ENCODE peak calls at places on chromosome 13, in eight cellular contexts. M is HEK293T; H is HTR-8/SVneo; F is Calu3; W is activated CD4-positive, alpha-beta T cell treated with anti-CD3 and anti-CD28 coated beads for 48 hours; C is EL; T is NCI-H1105; U is Right ventricle myocardium superior. L is an unnamed sample.

GRCh38 chr13:80144493-80144892 is 196.4 kb downstream of the SPRY2 start:
- DNase-seq in T (no peak), U (no peak), W (no peak), H (no peak), M (no peak), F (no peak), C (no peak), L (no peak)

GRCh38 chr13:98787173-98787572 is 34.7 kb upstream of the SLC15A1 start:
- DNase-seq in U (no peak), W (no peak), F (no peak), C (no peak), M (no peak), H (no peak), T (no peak), L (no peak)

GRCh38 chr13:50957620-50958019 is 48.0 kb downstream of the RNASEH2B start:
- DNase-seq in W (no peak), T (no peak), U (no peak), M (no peak), C (no peak), F (no peak), H (no peak), L (no peak)

GRCh38 chr13:46491641-46492040 is 61.3 kb upstream of the LRCH1 start:
- DNase-seq in F (no peak), U (no peak), C (no peak), T (no peak), M (no peak), H (no peak), W (no peak), L (no peak)

GRCh38 chr13:108176685-108177274 is 38.6 kb downstream of the LIG4 start:
- DNase-seq in T (no peak), U (no peak), F (peak), H (no peak), W (peak), C (peak), M (peak), L (peak)

GRCh38 chr13:70173236-70173959 is 65.1 kb upstream of the KLHL1 start:
- DNase-seq in F (no peak), U (no peak), W (no peak), H (no peak), T (peak), M (no peak), C (no peak), L (no peak)

GRCh38 chr13:78787189-78787588 is 128.2 kb upstream of the OBI1 start:
- DNase-seq in T (no peak), W (no peak), M (no peak), F (no peak), U (no peak), C (no peak), H (no peak), L (no peak)

GRCh38 chr13:90105276-90105675 is 1242.2 kb upstream of the MIR17HG start:
- DNase-seq in U (no peak), H (peak), T (no peak), C (peak), M (no peak), F (no peak), W (no peak), L (peak)

GRCh38 chr13:110323172-110323851 is 16.2 kb downstream of the COL4A2 start:
- DNase-seq in C (peak), T (no peak), H (no peak), F (no peak), M (no peak), U (no peak), W (no peak), L (no peak)

GRCh38 chr13:50390503-50391248 is 375.4 kb downstream of the KCNRG start:
- DNase-seq in C (no peak), W (no peak), F (no peak), T (no peak), M (no peak), U (no peak), H (no peak), L (no peak)